ENCODE peak calls at places on chromosomes 5 and 9, in six cellular contexts. L, O, C, V, U and B are unnamed samples.

GRCh38 chr9:13033959-13034695 is 245.4 kb downstream of the MPDZ start:
- DNase-seq in L (peak), O (peak), C (peak), V (peak), U (peak), B (peak)

GRCh38 chr5:57383093-57383861 is 99.3 kb downstream of the ACTBL2 start:
- DNase-seq in L (no peak), O (peak), C (peak), V (peak), U (peak), B (peak)

GRCh38 chr9:90802534-90802933 is 915 bp downstream of the SYK start:
- DNase-seq in L (no peak), O (peak), C (no peak), V (no peak), U (no peak), B (no peak)

GRCh38 chr5:106862450-106863193 is 808.1 kb downstream of the EFNA5 start:
- DNase-seq in L (no peak), O (no peak), C (no peak), V (peak), U (no peak), B (peak)

GRCh38 chr5:159658266-159658665 is 258.0 kb upstream of the ADRA1B start:
- DNase-seq in L (no peak), O (no peak), C (no peak), V (no peak), U (no peak), B (no peak)

GRCh38 chr5:93573627-93573974 is 7.4 kb downstream of the NR2F1-AS1 start:
- DNase-seq in L (no peak), O (no peak), C (no peak), V (no peak), U (no peak), B (no peak)

GRCh38 chr9:115250646-115251045 is 132.7 kb upstream of the TNC start:
- DNase-seq in L (peak), O (no peak), C (peak), V (peak), U (no peak), B (peak)

GRCh38 chr5:170538970-170539586 is 35.3 kb downstream of the KCNIP1 start:
- DNase-seq in L (no peak), O (no peak), C (no peak), V (no peak), U (no peak), B (no peak)

GRCh38 chr5:75507841-75508240 is 3.6 kb downstream of the CERT1 start:
- DNase-seq in L (no peak), O (no peak), C (no peak), V (no peak), U (no peak), B (no peak)

GRCh38 chr5:166178681-166179080 is 2112.8 kb upstream of the WWC1 start:
- DNase-seq in L (no peak), O (no peak), C (no peak), V (no peak), U (no peak), B (no peak)

GRCh38 chr5:177447611-177448243 is 1.1 kb downstream of the PRR7 start:
- DNase-seq in L (no peak), O (peak), C (peak), V (no peak), U (peak), B (peak)

DNA sequence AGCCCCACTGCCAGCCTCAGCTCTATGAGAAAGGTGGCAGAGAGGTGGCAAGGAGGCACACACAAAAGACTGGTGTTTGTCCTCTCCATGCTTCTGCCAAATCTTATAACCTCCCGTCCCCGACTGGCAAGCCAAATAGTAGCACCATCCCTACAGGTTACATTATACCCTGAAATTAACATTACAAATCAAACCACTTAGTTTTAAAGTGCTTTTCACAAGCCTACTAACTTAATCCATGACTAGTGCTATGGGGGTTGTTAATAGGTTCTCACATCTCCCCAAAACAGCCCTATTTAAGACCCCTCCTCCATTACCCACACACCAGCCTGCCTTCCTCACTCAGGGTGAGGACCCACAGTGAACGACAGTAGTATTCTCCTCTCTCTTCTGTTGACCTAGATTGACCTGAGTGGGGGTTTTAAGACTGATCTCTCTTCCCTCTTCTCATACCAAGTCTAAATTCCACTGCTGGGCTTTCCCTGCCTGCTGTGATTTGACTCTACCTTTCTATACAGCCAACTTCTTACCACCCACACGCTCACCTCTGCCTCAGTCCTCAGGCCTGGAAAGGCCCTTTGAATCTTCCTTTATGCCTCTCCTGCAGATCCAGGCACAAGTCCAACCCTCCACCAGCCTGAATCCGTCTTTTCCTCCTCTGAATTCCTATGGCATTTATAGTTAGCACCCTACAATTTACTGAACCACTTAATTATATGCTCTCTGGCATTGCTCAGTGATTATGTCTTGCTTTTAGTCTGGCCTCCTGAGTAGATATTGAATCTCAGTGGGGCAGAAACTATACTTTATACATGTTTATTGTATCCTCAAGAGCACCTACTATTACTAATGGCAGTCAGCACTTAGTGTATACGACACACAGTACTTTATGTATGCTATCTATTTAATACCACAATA is 116.1 kb downstream of the TMEM174 start:
- DNase-seq in L (no peak), O (no peak), C (no peak), V (no peak), U (no peak), B (no peak)
- H3K4me3 ChIP-seq in L (no peak), O (no peak), C (no peak), V (no peak), U (no peak), B (no peak)

GRCh38 chr5:151463137-151464029 is 16.0 kb downstream of the SLC36A1 start:
- DNase-seq in L (no peak), O (peak), C (no peak), V (no peak), U (no peak), B (no peak)
- TF ChIP-seq CTCF in L (no peak), O (peak), C (peak), V (peak), U (no peak), B (peak)

DNA sequence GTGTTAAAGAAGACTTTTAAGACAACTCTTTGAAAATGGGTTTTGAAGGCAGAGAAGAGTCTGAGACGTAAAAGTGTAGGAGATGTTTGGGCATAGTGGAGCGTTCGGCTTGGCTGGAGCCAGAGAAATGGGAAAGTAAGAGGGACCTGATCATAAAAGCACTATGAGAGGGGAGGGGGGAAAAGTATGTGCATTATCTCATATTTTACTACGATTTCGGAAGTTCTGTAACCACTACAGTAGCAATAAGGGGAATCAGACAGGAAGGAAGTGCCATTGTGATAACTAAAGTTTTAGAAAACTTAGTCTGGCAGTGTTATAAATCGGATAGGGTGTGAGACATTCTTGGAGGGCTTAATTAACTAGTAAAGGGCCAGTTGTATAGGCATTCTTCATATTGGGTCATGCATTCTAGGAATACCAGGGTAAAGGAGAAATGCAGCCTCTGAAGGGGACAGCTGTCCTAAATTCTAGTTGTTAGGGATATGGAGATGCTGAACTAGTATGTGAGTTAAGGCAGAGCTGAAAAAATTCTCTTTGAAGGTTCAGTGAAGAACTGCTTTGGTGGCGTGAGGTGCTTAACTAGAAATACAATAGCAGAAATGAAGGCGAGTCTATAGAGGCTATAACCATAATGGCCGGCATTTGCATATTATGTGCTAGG is 83.8 kb upstream of the FREM1 start:
- DNase-seq in L (no peak), O (no peak), C (no peak), V (no peak), U (no peak), B (no peak)
- H3K4me3 ChIP-seq in L (no peak), O (no peak), C (peak), V (no peak), U (peak), B (no peak)

DNA sequence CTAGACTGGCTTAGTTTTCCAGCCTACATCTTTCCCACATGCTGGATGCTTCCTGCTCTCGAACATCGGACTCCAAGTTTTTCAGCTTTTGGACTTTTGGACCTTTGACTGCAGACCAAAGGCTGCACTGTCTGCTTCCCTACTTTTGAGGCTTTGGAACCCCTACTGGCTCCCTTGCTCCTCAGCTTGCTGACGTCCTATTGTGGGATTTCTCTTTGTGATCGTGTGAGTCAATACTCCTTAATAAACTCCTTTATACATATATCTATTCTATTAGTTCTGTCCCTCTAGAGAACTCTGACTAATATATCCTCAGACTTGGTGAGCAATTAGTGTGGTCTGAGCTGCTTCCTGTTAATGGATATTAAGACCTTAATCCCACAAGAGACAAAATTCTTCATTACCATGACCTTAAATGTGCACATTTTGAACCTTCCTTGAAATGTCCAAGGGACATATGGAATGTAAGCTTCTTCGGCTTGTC is 752.9 kb downstream of the CDH18 start:
- DNase-seq in L (no peak), O (no peak), C (no peak), V (no peak), U (no peak), B (peak)
- TF ChIP-seq CTCF in L (no peak), O (no peak), C (no peak), V (no peak), U (no peak), B (no peak)

DNA sequence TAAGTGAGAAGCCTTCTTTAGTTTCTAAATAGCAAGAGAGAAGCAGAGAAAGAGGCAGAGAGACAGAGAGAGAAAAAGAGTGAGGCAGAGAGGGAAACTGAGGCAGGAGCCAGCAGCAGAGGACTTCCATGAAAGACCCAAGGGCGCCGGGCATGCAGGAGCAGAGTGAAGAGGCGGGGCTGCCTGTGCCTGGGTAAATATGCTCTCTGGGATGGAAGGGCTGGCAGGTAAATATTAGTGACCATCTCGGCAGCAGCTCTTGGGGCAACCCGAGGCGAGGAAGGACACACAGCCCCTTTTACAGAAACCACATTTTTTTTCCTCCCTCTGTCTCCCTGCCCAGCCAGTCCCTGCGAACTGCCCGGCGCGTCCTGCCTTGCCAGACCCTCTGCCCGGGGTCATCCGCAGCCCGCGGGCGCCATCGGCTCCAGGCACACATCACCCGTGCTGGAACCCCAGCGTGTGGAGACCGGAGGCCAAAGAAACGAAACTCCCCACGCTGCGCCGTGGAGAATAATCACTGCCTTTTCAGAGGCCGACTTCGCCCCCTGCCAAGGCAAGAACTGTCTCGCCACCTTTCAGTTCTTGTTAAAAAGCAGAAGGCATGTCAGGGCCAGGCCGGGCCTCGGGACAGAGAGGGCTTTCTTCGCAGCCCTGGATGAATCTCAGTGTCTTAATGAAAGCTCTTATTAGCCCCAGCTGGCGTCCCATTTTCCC is 61.3 kb downstream of the BOD1 start:
- DNase-seq in L (no peak), O (no peak), C (no peak), V (no peak), U (no peak), B (no peak)
- H3K4me3 ChIP-seq in L (no peak), O (no peak), C (no peak), V (no peak), U (no peak), B (no peak)

GRCh38 chr9:95085861-95086563 is 231.5 kb downstream of the FANCC start:
- DNase-seq in L (no peak), O (no peak), C (no peak), V (no peak), U (no peak), B (no peak)

GRCh38 chr9:95086564-95086955 is 230.9 kb downstream of the FANCC start:
- DNase-seq in L (no peak), O (no peak), C (no peak), V (no peak), U (no peak), B (no peak)

GRCh38 chr9:95089257-95089873 is 228.1 kb downstream of the FANCC start:
- DNase-seq in L (no peak), O (no peak), C (no peak), V (no peak), U (no peak), B (no peak)

GRCh38 chr9:95088421-95089161 is 228.9 kb downstream of the FANCC start:
- DNase-seq in L (no peak), O (no peak), C (no peak), V (no peak), U (no peak), B (no peak)

GRCh38 chr9:95087659-95088242 is 229.8 kb downstream of the FANCC start:
- DNase-seq in L (no peak), O (peak), C (no peak), V (no peak), U (no peak), B (no peak)
- TF ChIP-seq CTCF in L (no peak), O (peak), C (no peak), V (peak), U (no peak), B (no peak)

GRCh38 chr9:136009516-136009915 is 48.3 kb upstream of the UBAC1 start:
- DNase-seq in L (no peak), O (no peak), C (no peak), V (no peak), U (no peak), B (no peak)
- H3K4me3 ChIP-seq in L (no peak), O (no peak), C (no peak), V (no peak), U (no peak), B (no peak)